ENCODE peak calls at places on chromosomes 1 and 21, in six cellular contexts. R is left ventricle myocardium inferior; Y is IMR-90; J is CD8-positive, alpha-beta T cell; S is fibroblast of lung; F is left lung. X is an unnamed sample.

GRCh38 chr1:227894831-227895451 is 52.8 kb downstream of the WNT9A start:
- DNase-seq in R (no peak), Y (no peak), J (peak; percentile 35), S (no peak), F (peak; percentile 51), X (no peak)

GRCh38 chr1:27306892-27307850 is 14.8 kb upstream of the TMEM222 start:
- DNase-seq in R (no peak), Y (no peak), J (no peak), S (no peak), F (no peak), X (no peak)

GRCh38 chr1:181116819-181117390 is 28.4 kb downstream of the IER5 start:
- DNase-seq in R (no peak), Y (no peak), J (no peak), S (no peak), F (no peak), X (no peak)

GRCh38 chr1:184298321-184299052 is 88.3 kb upstream of the C1orf21 start:
- DNase-seq in R (no peak), Y (no peak), J (no peak), S (no peak), F (no peak), X (no peak)

GRCh38 chr1:225482489-225482950 is 54.7 kb upstream of the LBR start:
- DNase-seq in R (no peak), Y (peak; percentile 57), J (no peak), S (peak; percentile 19), F (no peak), X (no peak)

GRCh38 chr1:24111998-24112380 is at the start of gene MYOM3:
- DNase-seq in R (peak; percentile 74), Y (no peak), J (no peak), S (no peak), F (no peak), X (no peak)

GRCh38 chr21:37259426-37259825 is 7.7 kb downstream of the VPS26C start:
- DNase-seq in R (no peak), Y (peak; percentile 8), J (no peak), S (no peak), F (no peak), X (no peak)

GRCh38 chr21:46622226-46622625 is 13.2 kb upstream of the PRMT2 start:
- DNase-seq in R (peak; percentile 42), Y (no peak), J (peak; percentile 75), S (no peak), F (no peak), X (no peak)

GRCh38 chr1:101506541-101507164 is 269.8 kb downstream of the S1PR1 start:
- DNase-seq in R (no peak), Y (peak; percentile 31), J (no peak), S (peak; percentile 49), F (no peak), X (no peak)

GRCh38 chr1:92298213-92298572 is 594 bp downstream of the GLMN start:
- DNase-seq in R (no peak), Y (no peak), J (no peak), S (no peak), F (no peak), X (no peak)

GRCh38 chr1:223745731-223746130 is 33.4 kb downstream of the CAPN2 start:
- DNase-seq in R (no peak), Y (peak; percentile 66), J (no peak), S (peak; percentile 71), F (no peak), X (no peak)

GRCh38 chr1:246214708-246215504 is 292.2 kb downstream of the SMYD3 start:
- DNase-seq in R (no peak), Y (peak; percentile 98), J (no peak), S (peak; percentile 92), F (no peak), X (peak; percentile 70)

GRCh38 chr1:184691719-184692324 is 62.8 kb downstream of the EDEM3 start:
- DNase-seq in R (no peak), Y (peak; percentile 68), J (no peak), S (peak; percentile 72), F (no peak), X (no peak)

GRCh38 chr1:115669002-115669673 is 27.4 kb downstream of the VANGL1 start:
- DNase-seq in R (no peak), Y (peak; percentile 91), J (no peak), S (peak; percentile 81), F (no peak), X (peak; percentile 55)

GRCh38 chr1:24276791-24277190 is 42.4 kb upstream of the GRHL3 start:
- DNase-seq in R (no peak), Y (peak; percentile 4), J (no peak), S (no peak), F (no peak), X (no peak)

GRCh38 chr1:117615474-117615873 is 9.6 kb downstream of the TENT5C start:
- DNase-seq in R (no peak), Y (no peak), J (peak; percentile 63), S (no peak), F (no peak), X (no peak)

GRCh38 chr21:21216013-21216412 is 217.8 kb downstream of the NCAM2 start:
- DNase-seq in R (no peak), Y (no peak), J (no peak), S (no peak), F (no peak), X (no peak)

GRCh38 chr1:49171941-49172593 is 395.4 kb upstream of the BEND5 start:
- DNase-seq in R (no peak), Y (no peak), J (no peak), S (no peak), F (no peak), X (no peak)

GRCh38 chr21:17536381-17536780 is 23.5 kb downstream of the CXADR start:
- DNase-seq in R (no peak), Y (no peak), J (no peak), S (no peak), F (no peak), X (no peak)

GRCh38 chr1:6083801-6084467 is 38.2 kb downstream of the KCNAB2 start:
- DNase-seq in R (no peak), Y (peak; percentile 20), J (no peak), S (no peak), F (peak; percentile 32), X (no peak)

GRCh38 chr1:27471476-27471875 is 18.5 kb downstream of the WASF2 start:
- DNase-seq in R (no peak), Y (no peak), J (no peak), S (no peak), F (no peak), X (no peak)

GRCh38 chr1:14724234-14724633 is 125.7 kb downstream of the KAZN start:
- DNase-seq in R (no peak), Y (no peak), J (no peak), S (no peak), F (no peak), X (no peak)

GRCh38 chr1:16158025-16158424 is 2.2 kb upstream of the EPHA2 start:
- DNase-seq in R (no peak), Y (no peak), J (no peak), S (no peak), F (no peak), X (no peak)

GRCh38 chr1:87358219-87358618 is 29.5 kb downstream of the LMO4 start:
- DNase-seq in R (no peak), Y (no peak), J (no peak), S (peak; percentile 22), F (no peak), X (no peak)

GRCh38 chr1:246002725-246003441 is 504.2 kb downstream of the SMYD3 start:
- DNase-seq in R (peak; percentile 85), Y (peak; percentile 90), J (peak; percentile 90), S (peak; percentile 91), F (peak; percentile 87), X (no peak)

GRCh38 chr1:88935522-88936222 is 44.3 kb upstream of the GTF2B start:
- DNase-seq in R (no peak), Y (peak; percentile 52), J (no peak), S (peak; percentile 66), F (no peak), X (no peak)

GRCh38 chr1:241408170-241408569 is 51.2 kb upstream of the RGS7 start:
- DNase-seq in R (no peak), Y (peak; percentile 43), J (no peak), S (peak; percentile 54), F (no peak), X (no peak)

GRCh38 chr1:203268901-203269653 is 36.2 kb upstream of the BTG2 start:
- DNase-seq in R (no peak), Y (peak; percentile 77), J (peak; percentile 58), S (peak; percentile 78), F (no peak), X (no peak)

GRCh38 chr21:43864806-43865470 is at the start of gene AGPAT3:
- DNase-seq in R (peak; percentile 36), Y (no peak), J (peak; percentile 67), S (no peak), F (peak; percentile 83), X (no peak)

GRCh38 chr1:60876952-60877351 is 205.4 kb upstream of the NFIA start:
- DNase-seq in R (no peak), Y (no peak), J (no peak), S (no peak), F (no peak), X (no peak)

GRCh38 chr1:60877376-60877775 is 205.0 kb upstream of the NFIA start:
- DNase-seq in R (no peak), Y (no peak), J (no peak), S (no peak), F (no peak), X (no peak)

GRCh38 chr1:60872690-60873089 is 209.7 kb upstream of the NFIA start:
- DNase-seq in R (no peak), Y (no peak), J (no peak), S (peak; percentile 14), F (no peak), X (no peak)

GRCh38 chr1:60874703-60875102 is 207.7 kb upstream of the NFIA start:
- DNase-seq in R (no peak), Y (peak; percentile 16), J (no peak), S (peak; percentile 48), F (no peak), X (peak; percentile 50)

DNA sequence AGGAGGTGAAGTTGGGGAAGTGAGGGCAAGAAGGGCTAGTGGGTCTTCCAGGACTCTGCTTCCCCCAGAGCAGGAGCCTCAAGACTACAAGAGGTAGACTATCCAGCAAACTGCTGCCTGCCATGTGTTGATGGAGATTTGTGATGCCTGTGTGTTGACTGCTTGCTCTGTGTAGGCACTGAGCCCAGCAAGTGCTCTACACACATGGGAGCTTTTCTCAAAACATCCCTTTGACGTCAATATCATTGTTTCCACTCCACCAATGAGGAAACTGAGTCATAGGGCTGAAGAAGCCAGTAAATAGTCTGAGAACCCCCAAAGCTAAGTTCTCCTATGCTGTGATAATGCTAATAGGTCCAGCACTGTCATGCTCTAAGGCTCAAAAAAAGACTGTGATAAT is 207.2 kb upstream of the NFIA start:
- DNase-seq in R (no peak), Y (no peak), J (no peak), S (no peak), F (no peak), X (no peak)
- H3K27ac ChIP-seq in R (no peak overlapping the region), Y (no peak overlapping the region), J (no peak overlapping the region), S (no peak overlapping the region), F (no peak overlapping the region), X (no peak overlapping the region)

GRCh38 chr21:41207401-41208388 is 39.7 kb downstream of the BACE2 start:
- DNase-seq in R (peak; percentile 78), Y (peak; percentile 86), J (no peak), S (peak; percentile 84), F (no peak), X (no peak)
- H3K27ac ChIP-seq in R (peak overlapping the region; percentile 75), Y (peak overlapping the region; percentile 52), J (no peak overlapping the region), S (peak overlapping the region; percentile 12), F (no peak overlapping the region), X (no peak overlapping the region)

GRCh38 chr1:113146242-113147072 is 73.5 kb downstream of the LRIG2 start:
- DNase-seq in R (no peak), Y (peak; percentile 11), J (no peak), S (no peak), F (no peak), X (no peak)
- H3K27ac ChIP-seq in R (no peak overlapping the region), Y (no peak overlapping the region), J (no peak overlapping the region), S (no peak overlapping the region), F (no peak overlapping the region), X (no peak overlapping the region)

GRCh38 chr1:209651148-209651547 is 1.1 kb downstream of the LAMB3 start:
- DNase-seq in R (peak; percentile 68), Y (peak; percentile 56), J (no peak), S (peak; percentile 79), F (peak; percentile 93), X (no peak)
- H3K27ac ChIP-seq in R (peak overlapping the region; percentile 90), Y (peak overlapping the region; percentile 57), J (no peak overlapping the region), S (no peak overlapping the region), F (peak overlapping the region; percentile 81), X (peak overlapping the region; percentile 100)